ENCODE peak calls at places on chromosomes 3 and 15, in nine cellular contexts. One of them, this sample, is unnamed.

GRCh38 chr3:119258915-119259314 is 18.2 kb upstream of the B4GALT4 start:
- DNase-seq in transverse colon: no peak
- DNase-seq in heart left ventricle: no peak
- DNase-seq in gastrocnemius medialis: no peak
- DNase-seq in uterus: no peak
- DNase-seq in esophagus muscularis mucosa: no peak
- DNase-seq in tibial nerve: no peak
- DNase-seq in spleen: no peak
- DNase-seq in HepG2: no peak
- DNase-seq in this sample: no peak

GRCh38 chr3:134407247-134407640 is 33.0 kb upstream of the AMOTL2 start:
- DNase-seq in esophagus muscularis mucosa: no peak
- DNase-seq in gastrocnemius medialis: peak
- DNase-seq in transverse colon: no peak
- DNase-seq in heart left ventricle: no peak
- DNase-seq in uterus: no peak
- DNase-seq in spleen: no peak
- DNase-seq in tibial nerve: no peak
- DNase-seq in HepG2: no peak
- DNase-seq in this sample: no peak

GRCh38 chr3:194840661-194841514 is 155.2 kb downstream of the FAM43A start:
- DNase-seq in spleen: peak
- DNase-seq in tibial nerve: no peak
- DNase-seq in HepG2: peak
- DNase-seq in transverse colon: no peak
- DNase-seq in esophagus muscularis mucosa: no peak
- DNase-seq in gastrocnemius medialis: no peak
- DNase-seq in uterus: no peak
- DNase-seq in heart left ventricle: no peak
- DNase-seq in this sample: peak

GRCh38 chr3:57803647-57804081 is 47.6 kb downstream of the SLMAP start:
- DNase-seq in uterus: peak
- DNase-seq in spleen: no peak
- DNase-seq in transverse colon: peak
- DNase-seq in HepG2: no peak
- DNase-seq in heart left ventricle: no peak
- DNase-seq in esophagus muscularis mucosa: no peak
- DNase-seq in tibial nerve: no peak
- DNase-seq in gastrocnemius medialis: peak
- DNase-seq in this sample: peak

GRCh38 chr15:64461577-64462162 is 1.3 kb downstream of the ZNF609 start:
- DNase-seq in gastrocnemius medialis: no peak
- DNase-seq in spleen: no peak
- DNase-seq in tibial nerve: no peak
- DNase-seq in transverse colon: no peak
- DNase-seq in esophagus muscularis mucosa: no peak
- DNase-seq in HepG2: peak
- DNase-seq in heart left ventricle: no peak
- DNase-seq in uterus: no peak
- DNase-seq in this sample: peak

GRCh38 chr3:70108546-70108945 is 109.0 kb downstream of the SAMMSON start:
- DNase-seq in uterus: no peak
- DNase-seq in HepG2: no peak
- DNase-seq in gastrocnemius medialis: no peak
- DNase-seq in transverse colon: no peak
- DNase-seq in tibial nerve: no peak
- DNase-seq in heart left ventricle: no peak
- DNase-seq in esophagus muscularis mucosa: no peak
- DNase-seq in spleen: no peak
- DNase-seq in this sample: no peak

GRCh38 chr15:31403096-31403495 is 76.5 kb downstream of the KLF13 start:
- DNase-seq in gastrocnemius medialis: no peak
- DNase-seq in uterus: no peak
- DNase-seq in heart left ventricle: no peak
- DNase-seq in spleen: no peak
- DNase-seq in HepG2: no peak
- DNase-seq in esophagus muscularis mucosa: no peak
- DNase-seq in tibial nerve: no peak
- DNase-seq in transverse colon: no peak
- DNase-seq in this sample: no peak

GRCh38 chr3:111936191-111936841 is 42.5 kb upstream of the ABHD10 start:
- DNase-seq in spleen: no peak
- DNase-seq in esophagus muscularis mucosa: no peak
- DNase-seq in transverse colon: no peak
- DNase-seq in HepG2: no peak
- DNase-seq in heart left ventricle: no peak
- DNase-seq in uterus: no peak
- DNase-seq in tibial nerve: no peak
- DNase-seq in gastrocnemius medialis: no peak
- DNase-seq in this sample: no peak

GRCh38 chr3:33170531-33170930 is 48.1 kb downstream of the SUSD5 start:
- DNase-seq in HepG2: no peak
- DNase-seq in heart left ventricle: no peak
- DNase-seq in spleen: no peak
- DNase-seq in tibial nerve: no peak
- DNase-seq in transverse colon: no peak
- DNase-seq in uterus: no peak
- DNase-seq in gastrocnemius medialis: no peak
- DNase-seq in esophagus muscularis mucosa: no peak
- DNase-seq in this sample: no peak

GRCh38 chr3:133058831-133059230 is 20.6 kb downstream of the TMEM108 start:
- DNase-seq in esophagus muscularis mucosa: no peak
- DNase-seq in uterus: no peak
- DNase-seq in HepG2: no peak
- DNase-seq in transverse colon: no peak
- DNase-seq in spleen: no peak
- DNase-seq in heart left ventricle: no peak
- DNase-seq in tibial nerve: no peak
- DNase-seq in gastrocnemius medialis: no peak
- DNase-seq in this sample: no peak

DNA sequence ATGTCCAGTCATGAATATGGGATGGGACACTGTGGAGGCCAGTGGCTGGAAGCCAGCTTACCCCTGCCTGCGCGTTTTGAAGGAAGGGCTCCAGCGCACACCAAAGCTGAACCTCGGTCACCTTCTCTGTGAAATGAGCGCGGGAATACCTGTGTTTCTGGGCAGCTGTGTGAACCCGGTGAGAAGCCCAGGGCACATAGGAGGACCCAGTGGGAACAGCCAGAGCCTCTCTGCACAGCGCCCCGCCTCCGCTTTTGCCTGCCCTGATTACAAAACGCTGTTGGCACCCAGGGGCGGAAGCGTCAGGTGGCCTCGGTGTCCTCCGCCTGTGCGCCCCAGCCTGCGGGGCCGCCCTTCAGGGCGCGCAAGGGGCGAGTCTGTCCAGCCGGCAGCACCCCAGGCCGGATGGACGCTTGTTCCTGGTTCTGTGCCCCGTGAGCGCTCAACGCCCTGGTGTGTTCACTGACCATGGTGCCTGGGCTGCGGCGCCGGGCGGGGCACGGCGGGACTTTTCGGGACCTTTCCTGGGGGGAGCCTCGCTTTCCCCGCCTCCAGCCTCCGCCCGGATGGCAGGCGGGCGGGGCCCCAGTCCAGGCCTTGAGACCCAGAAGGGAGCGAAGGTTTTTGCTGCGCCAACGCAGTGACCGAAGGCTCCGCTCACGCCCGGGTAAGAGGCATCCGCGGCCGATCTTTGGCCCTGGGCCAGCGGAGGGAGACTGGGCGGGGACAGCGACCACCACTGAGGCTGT is at the start of gene SQOR:
- DNase-seq in uterus: peak
- DNase-seq in heart left ventricle: peak
- DNase-seq in gastrocnemius medialis: peak
- DNase-seq in HepG2: peak
- DNase-seq in tibial nerve: peak
- DNase-seq in esophagus muscularis mucosa: peak
- DNase-seq in transverse colon: peak
- DNase-seq in spleen: peak
- DNase-seq in this sample: peak
- TF ChIP-seq POLR2A in uterus: peak
- TF ChIP-seq POLR2A in heart left ventricle: no peak
- TF ChIP-seq POLR2A in gastrocnemius medialis: peak
- TF ChIP-seq POLR2A in HepG2: peak
- TF ChIP-seq POLR2A in tibial nerve: peak
- TF ChIP-seq POLR2A in esophagus muscularis mucosa: peak
- TF ChIP-seq POLR2A in transverse colon: peak
- TF ChIP-seq POLR2A in spleen: peak
- TF ChIP-seq POLR2A in this sample: peak

GRCh38 chr3:26049956-26050355 is 260.1 kb downstream of the OXSM start:
- DNase-seq in tibial nerve: no peak
- DNase-seq in HepG2: no peak
- DNase-seq in gastrocnemius medialis: no peak
- DNase-seq in uterus: no peak
- DNase-seq in esophagus muscularis mucosa: no peak
- DNase-seq in spleen: no peak
- DNase-seq in heart left ventricle: no peak
- DNase-seq in transverse colon: no peak
- DNase-seq in this sample: no peak
- TF ChIP-seq POLR2A in tibial nerve: no peak
- TF ChIP-seq POLR2A in HepG2: no peak
- TF ChIP-seq POLR2A in gastrocnemius medialis: no peak
- TF ChIP-seq POLR2A in uterus: no peak
- TF ChIP-seq POLR2A in esophagus muscularis mucosa: no peak
- TF ChIP-seq POLR2A in spleen: no peak
- TF ChIP-seq POLR2A in heart left ventricle: no peak
- TF ChIP-seq POLR2A in transverse colon: no peak
- TF ChIP-seq POLR2A in this sample: no peak

GRCh38 chr15:75449585-75450306 is 1.7 kb downstream of the SIN3A start:
- DNase-seq in transverse colon: no peak
- DNase-seq in heart left ventricle: no peak
- DNase-seq in HepG2: no peak
- DNase-seq in spleen: peak
- DNase-seq in esophagus muscularis mucosa: no peak
- DNase-seq in tibial nerve: no peak
- DNase-seq in uterus: no peak
- DNase-seq in gastrocnemius medialis: no peak
- DNase-seq in this sample: no peak

GRCh38 chr15:75450307-75451201 is 936 bp downstream of the SIN3A start:
- DNase-seq in uterus: peak
- DNase-seq in esophagus muscularis mucosa: peak
- DNase-seq in transverse colon: peak
- DNase-seq in tibial nerve: peak
- DNase-seq in HepG2: peak
- DNase-seq in spleen: peak
- DNase-seq in gastrocnemius medialis: peak
- DNase-seq in heart left ventricle: peak
- DNase-seq in this sample: peak

GRCh38 chr15:75451674-75452363 is at the start of gene SIN3A:
- DNase-seq in esophagus muscularis mucosa: peak
- DNase-seq in tibial nerve: peak
- DNase-seq in uterus: peak
- DNase-seq in heart left ventricle: peak
- DNase-seq in spleen: peak
- DNase-seq in HepG2: peak
- DNase-seq in gastrocnemius medialis: peak
- DNase-seq in transverse colon: peak
- DNase-seq in this sample: peak

GRCh38 chr15:75451202-75451673 is 252 bp downstream of the SIN3A start:
- DNase-seq in transverse colon: no peak
- DNase-seq in heart left ventricle: no peak
- DNase-seq in HepG2: no peak
- DNase-seq in gastrocnemius medialis: no peak
- DNase-seq in tibial nerve: no peak
- DNase-seq in esophagus muscularis mucosa: no peak
- DNase-seq in uterus: no peak
- DNase-seq in spleen: peak
- DNase-seq in this sample: no peak

DNA sequence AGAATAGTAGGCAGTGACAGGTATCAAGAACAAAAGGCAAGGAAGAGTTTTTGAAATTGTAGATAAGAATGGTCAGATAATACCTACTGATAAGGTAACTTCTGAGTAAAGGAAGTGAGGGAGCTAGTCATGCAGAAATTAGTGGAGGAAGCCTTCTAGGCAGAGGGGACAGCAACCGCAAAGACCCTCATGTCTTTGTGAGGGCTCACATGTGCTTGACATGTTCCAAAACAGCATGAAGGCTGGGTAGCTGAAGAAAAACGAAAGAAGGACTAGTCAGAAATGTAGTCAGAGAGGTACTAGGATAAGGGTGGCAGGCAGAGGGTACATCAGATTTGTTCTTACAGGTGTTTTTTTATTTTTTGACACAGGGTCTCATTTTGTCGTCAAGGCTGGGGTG is 5.3 kb downstream of the SIN3A start:
- DNase-seq in esophagus muscularis mucosa: no peak
- DNase-seq in uterus: no peak
- DNase-seq in gastrocnemius medialis: no peak
- DNase-seq in HepG2: no peak
- DNase-seq in heart left ventricle: no peak
- DNase-seq in transverse colon: no peak
- DNase-seq in spleen: no peak
- DNase-seq in tibial nerve: no peak
- DNase-seq in this sample: no peak
- TF ChIP-seq POLR2A in esophagus muscularis mucosa: no peak
- TF ChIP-seq POLR2A in uterus: no peak
- TF ChIP-seq POLR2A in gastrocnemius medialis: no peak
- TF ChIP-seq POLR2A in HepG2: no peak
- TF ChIP-seq POLR2A in heart left ventricle: no peak
- TF ChIP-seq POLR2A in transverse colon: no peak
- TF ChIP-seq POLR2A in spleen: no peak
- TF ChIP-seq POLR2A in tibial nerve: no peak
- TF ChIP-seq POLR2A in this sample: no peak

GRCh38 chr15:101250931-101251829 is 668 bp downstream of the CHSY1 start:
- DNase-seq in heart left ventricle: peak
- DNase-seq in gastrocnemius medialis: no peak
- DNase-seq in transverse colon: no peak
- DNase-seq in HepG2: no peak
- DNase-seq in spleen: peak
- DNase-seq in esophagus muscularis mucosa: no peak
- DNase-seq in uterus: no peak
- DNase-seq in tibial nerve: no peak
- DNase-seq in this sample: peak

GRCh38 chr15:101250331-101250730 is 1.5 kb downstream of the CHSY1 start:
- DNase-seq in transverse colon: no peak
- DNase-seq in heart left ventricle: no peak
- DNase-seq in uterus: no peak
- DNase-seq in gastrocnemius medialis: no peak
- DNase-seq in esophagus muscularis mucosa: no peak
- DNase-seq in HepG2: no peak
- DNase-seq in spleen: no peak
- DNase-seq in tibial nerve: no peak
- DNase-seq in this sample: no peak

GRCh38 chr15:101254157-101255065 is 2.6 kb upstream of the CHSY1 start:
- DNase-seq in uterus: no peak
- DNase-seq in heart left ventricle: no peak
- DNase-seq in spleen: no peak
- DNase-seq in HepG2: no peak
- DNase-seq in tibial nerve: no peak
- DNase-seq in esophagus muscularis mucosa: no peak
- DNase-seq in gastrocnemius medialis: no peak
- DNase-seq in transverse colon: no peak
- DNase-seq in this sample: no peak

GRCh38 chr15:101252836-101253235 is 988 bp upstream of the CHSY1 start:
- DNase-seq in uterus: no peak
- DNase-seq in heart left ventricle: no peak
- DNase-seq in transverse colon: no peak
- DNase-seq in tibial nerve: no peak
- DNase-seq in HepG2: no peak
- DNase-seq in esophagus muscularis mucosa: no peak
- DNase-seq in spleen: no peak
- DNase-seq in gastrocnemius medialis: no peak
- DNase-seq in this sample: no peak

GRCh38 chr15:101251830-101252820 is at the start of gene CHSY1:
- DNase-seq in HepG2: peak
- DNase-seq in transverse colon: peak
- DNase-seq in uterus: peak
- DNase-seq in tibial nerve: peak
- DNase-seq in spleen: peak
- DNase-seq in gastrocnemius medialis: peak
- DNase-seq in esophagus muscularis mucosa: peak
- DNase-seq in heart left ventricle: peak
- DNase-seq in this sample: peak
- TF ChIP-seq POLR2A in HepG2: peak
- TF ChIP-seq POLR2A in transverse colon: peak
- TF ChIP-seq POLR2A in uterus: peak
- TF ChIP-seq POLR2A in tibial nerve: peak
- TF ChIP-seq POLR2A in spleen: peak
- TF ChIP-seq POLR2A in gastrocnemius medialis: peak
- TF ChIP-seq POLR2A in esophagus muscularis mucosa: peak
- TF ChIP-seq POLR2A in heart left ventricle: peak
- TF ChIP-seq POLR2A in this sample: peak